ENCODE peak calls at places on chromosomes 11 and 22, in six cellular contexts. H is PC-9, R is lung, Z is endodermal cell, Q is cardiac muscle cell, P is pancreas. G is an unnamed sample. For H3K4me1, the result is how much of the 10 kb centered on the place peaks cover.

GRCh38 chr11:109644158-109644557 is 222.2 kb downstream of the C11orf87 start:
- DNase-seq in Z (no peak), R (no peak), P (no peak), Q (peak), H (no peak), G (no peak)

GRCh38 chr11:84865257-84865656 is 761.9 kb downstream of the DLG2 start:
- DNase-seq in Q (no peak), Z (no peak), P (no peak), H (peak), R (no peak), G (no peak)

GRCh38 chr11:76763573-76764348 is 19.4 kb upstream of the TSKU start:
- DNase-seq in Q (no peak), H (peak), P (no peak), R (no peak), Z (no peak), G (no peak)

GRCh38 chr22:25053153-25053805 is 100.8 kb downstream of the KIAA1671 start:
- DNase-seq in R (no peak), Q (no peak), P (no peak), H (no peak), Z (no peak), G (no peak)

GRCh38 chr11:121696177-121696863 is 243.6 kb upstream of the SORL1-AS1 start:
- DNase-seq in Q (no peak), P (no peak), R (no peak), Z (no peak), H (no peak), G (no peak)

GRCh38 chr22:39936523-39937145 is 23.6 kb upstream of the TMA7B start:
- DNase-seq in R (no peak), Q (no peak), H (no peak), Z (no peak), P (no peak), G (no peak)

GRCh38 chr11:102546923-102547471 is 16.4 kb upstream of the MMP7 start:
- DNase-seq in Q (no peak), Z (no peak), R (no peak), P (no peak), H (no peak), G (no peak)

GRCh38 chr11:68930991-68931855 is 27.5 kb downstream of the IGHMBP2 start:
- DNase-seq in Q (no peak), R (no peak), P (no peak), Z (no peak), H (no peak), G (no peak)

GRCh38 chr11:121265586-121265985 is 27.0 kb upstream of the SC5D start:
- DNase-seq in R (no peak), P (no peak), H (no peak), Q (no peak), Z (no peak), G (no peak)

GRCh38 chr11:36693139-36693845 is 95.3 kb upstream of the RAG2 start:
- DNase-seq in P (no peak), Q (no peak), R (no peak), Z (no peak), H (no peak), G (no peak)

GRCh38 chr11:120563698-120564572 is 52.4 kb downstream of the GRIK4 start:
- DNase-seq in Z (peak), Q (peak), R (no peak), H (no peak), P (no peak), G (no peak)

GRCh38 chr11:103851166-103851651 is 185.2 kb upstream of the DDI1 start:
- DNase-seq in Q (no peak), H (no peak), P (no peak), R (no peak), Z (no peak), G (no peak)

GRCh38 chr11:132142554-132142953 is 772.1 kb downstream of the NTM start:
- DNase-seq in Q (no peak), Z (no peak), P (no peak), R (no peak), H (no peak), G (no peak)

GRCh38 chr11:61392991-61393595 is 706 bp downstream of the TMEM216 start:
- DNase-seq in H (no peak), Z (peak), Q (peak), P (no peak), R (no peak), G (no peak)

GRCh38 chr11:7657306-7658025 is 15.8 kb downstream of the CYB5R2 start:
- DNase-seq in R (peak), Z (peak), P (peak), Q (peak), H (peak), G (no peak)

GRCh38 chr11:61103851-61104423 is 1.6 kb downstream of the CD5 start:
- DNase-seq in H (no peak), Q (no peak), R (no peak), Z (no peak), P (no peak), G (no peak)

GRCh38 chr11:64264371-64264852 is 13.1 kb downstream of the PLCB3 start:
- DNase-seq in R (no peak), Z (no peak), Q (no peak), H (peak), P (peak), G (no peak)

GRCh38 chr11:64266339-64266738 is 15.0 kb downstream of the PLCB3 start:
- DNase-seq in Q (no peak), Z (no peak), P (peak), H (no peak), R (no peak), G (no peak)

GRCh38 chr11:64267207-64267945 is 16.0 kb downstream of the PLCB3 start:
- DNase-seq in H (peak), Q (no peak), Z (no peak), P (peak), R (no peak), G (no peak)

GRCh38 chr11:64263947-64264317 is 12.6 kb downstream of the PLCB3 start:
- DNase-seq in P (no peak), R (no peak), H (no peak), Z (no peak), Q (no peak), G (no peak)

DNA sequence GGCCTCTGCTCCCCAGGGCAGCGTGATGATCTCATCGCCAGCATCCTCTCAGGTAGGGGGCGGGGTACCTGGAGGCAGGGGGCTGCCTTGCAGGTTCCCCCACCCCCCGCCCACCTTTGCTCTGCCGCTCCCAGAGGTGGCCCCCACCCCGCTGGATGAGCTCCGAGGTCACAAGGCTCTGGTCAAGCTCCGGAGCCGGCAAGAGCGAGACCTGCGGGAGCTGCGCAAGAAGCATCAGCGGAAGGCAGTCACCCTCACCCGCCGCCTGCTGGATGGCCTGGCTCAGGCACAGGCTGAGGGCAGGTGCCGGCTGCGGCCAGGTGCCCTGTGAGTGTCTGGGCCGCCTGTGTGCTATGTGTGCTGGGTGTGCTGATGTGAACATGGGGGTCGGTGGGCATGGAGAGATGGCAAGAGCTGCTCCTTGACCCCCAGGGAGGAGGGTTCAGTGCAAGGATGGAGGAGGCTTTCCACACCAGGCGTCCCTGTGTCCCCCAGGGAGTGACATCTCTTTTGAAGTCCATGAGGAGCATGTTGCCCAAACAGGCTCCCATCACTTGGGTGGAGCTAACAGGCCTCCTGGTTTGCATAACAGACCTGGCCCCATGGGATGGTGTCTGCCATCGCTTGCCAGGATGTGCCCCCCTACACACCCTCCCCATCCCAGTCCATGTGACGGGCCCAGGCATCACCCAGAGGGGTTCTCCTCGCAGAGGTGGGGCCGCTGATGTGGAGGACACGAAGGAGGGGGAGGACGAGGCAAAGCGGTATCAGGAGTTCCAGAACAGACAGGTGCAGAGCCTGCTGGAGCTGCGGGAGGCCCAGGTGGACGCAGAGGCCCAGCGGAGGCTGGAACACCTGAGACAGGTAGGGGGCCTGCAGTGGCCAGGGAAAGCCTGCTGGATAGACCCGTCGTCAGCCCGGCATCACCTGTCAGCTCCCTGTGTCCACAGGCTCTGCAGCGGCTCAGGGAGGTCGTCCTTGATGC is 14.1 kb downstream of the PLCB3 start:
- DNase-seq in H (peak), P (peak), Q (no peak), Z (no peak), R (no peak), G (no peak)
- H3K4me1 ChIP-seq in H (under half), P (under half), Q (under half), Z (under half), R (under half), G (under half)

GRCh38 chr11:47923667-47924066 is 56.7 kb upstream of the PTPRJ start:
- DNase-seq in Z (no peak), R (peak), H (no peak), Q (peak), P (no peak), G (no peak)
- H3K27ac ChIP-seq in Z (no peak), R (no peak), H (peak), Q (peak), P (peak), G (no peak)

GRCh38 chr22:30246962-30247376 is 410 bp upstream of the LIF start:
- DNase-seq in P (peak), H (no peak), R (no peak), Z (peak), Q (no peak), G (no peak)
- TF ChIP-seq CTCF in P (no peak), H (no peak), R (no peak), Z (no peak), Q (no peak), G (no peak)

GRCh38 chr22:49090853-49091135 is 736.9 kb downstream of the BRD1 start:
- DNase-seq in H (no peak), Q (no peak), Z (no peak), P (no peak), R (no peak), G (no peak)
- H3K4me1 ChIP-seq in H (under half), Q (under half), Z (under half), P (under half), R (under half), G (under half)

GRCh38 chr22:31275576-31275975 is 16.7 kb downstream of the PIK3IP1 start:
- DNase-seq in P (no peak), R (no peak), H (peak), Z (no peak), Q (no peak), G (no peak)
- H3K27ac ChIP-seq in P (no peak), R (no peak), H (peak), Z (no peak), Q (no peak), G (peak)

GRCh38 chr11:48116843-48117242 is 99.8 kb upstream of the OR4B1 start:
- DNase-seq in P (no peak), Q (no peak), R (no peak), H (no peak), Z (peak), G (no peak)
- TF ChIP-seq CTCF in P (no peak), Q (peak), R (no peak), H (peak), Z (peak), G (no peak)

GRCh38 chr22:38066381-38067027 is 9.3 kb downstream of the PICK1 start:
- DNase-seq in Z (no peak), P (peak), Q (no peak), R (no peak), H (no peak), G (no peak)

GRCh38 chr22:38067028-38067415 is 9.8 kb downstream of the PICK1 start:
- DNase-seq in P (peak), R (no peak), Z (no peak), Q (no peak), H (no peak), G (no peak)

GRCh38 chr22:38062782-38063181 is 5.6 kb downstream of the PICK1 start:
- DNase-seq in Z (no peak), P (no peak), H (no peak), R (no peak), Q (no peak), G (no peak)

GRCh38 chr22:38067771-38068360 is 10.7 kb downstream of the PICK1 start:
- DNase-seq in R (no peak), Q (no peak), H (no peak), P (peak), Z (peak), G (no peak)

DNA sequence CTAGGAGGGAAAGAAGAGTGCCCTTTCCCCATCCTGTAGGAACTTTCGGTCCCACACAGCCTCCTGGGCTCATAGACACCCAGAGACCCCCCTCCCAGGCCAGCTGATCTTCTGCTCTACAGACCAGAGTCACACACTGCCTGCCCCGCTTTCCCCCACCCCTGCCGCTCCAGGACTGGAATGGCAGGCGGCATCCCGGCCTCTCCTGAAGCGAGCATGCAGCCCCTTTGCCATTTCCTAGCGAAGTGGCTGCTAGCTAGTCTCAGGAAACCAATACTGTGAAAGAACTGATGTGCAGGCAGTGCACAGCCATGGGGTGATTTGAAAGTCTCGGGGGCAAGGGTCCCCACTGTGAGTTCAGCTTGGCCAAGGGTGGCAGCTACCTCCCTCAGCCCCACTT is 8.3 kb downstream of the PICK1 start:
- DNase-seq in Q (no peak), Z (no peak), P (peak), R (no peak), H (no peak), G (no peak)
- H3K4me1 ChIP-seq in Q (under half), Z (under half), P (under half), R (under half), H (under half), G (under half)

GRCh38 chr11:126363706-126364245 is 8.3 kb downstream of the ST3GAL4 start:
- DNase-seq in P (no peak), H (peak), Q (no peak), R (no peak), Z (peak), G (no peak)
- H3K27ac ChIP-seq in P (no peak), H (peak), Q (no peak), R (no peak), Z (peak), G (peak)

GRCh38 chr11:14374922-14375630 is 16.1 kb upstream of the RRAS2 start:
- DNase-seq in Z (peak), Q (no peak), R (no peak), H (no peak), P (no peak), G (no peak)
- TF ChIP-seq CTCF in Z (peak), Q (peak), R (no peak), H (no peak), P (no peak), G (no peak)

G was measured in esophagus squamous epithelium.